ENCODE peak calls at places on chromosomes 7 and 10, in four cellular contexts. One of them, this sample, is unnamed.

GRCh38 chr10:125151824-125152634 is 8.3 kb downstream of the CTBP2 start:
- DNase-seq in tibial nerve: no peak
- DNase-seq in H1: peak
- DNase-seq in upper lobe of left lung: peak
- DNase-seq in this sample: no peak

GRCh38 chr7:118525020-118525419 is 300.5 kb downstream of the ANKRD7 start:
- DNase-seq in tibial nerve: no peak
- DNase-seq in H1: no peak
- DNase-seq in upper lobe of left lung: no peak
- DNase-seq in this sample: no peak

GRCh38 chr10:114246679-114247305 is 7.7 kb downstream of the VWA2 start:
- DNase-seq in tibial nerve: no peak
- DNase-seq in H1: no peak
- DNase-seq in upper lobe of left lung: no peak
- DNase-seq in this sample: peak

GRCh38 chr7:28083159-28083997 is 97.2 kb downstream of the JAZF1 start:
- DNase-seq in tibial nerve: peak
- DNase-seq in H1: no peak
- DNase-seq in upper lobe of left lung: no peak
- DNase-seq in this sample: no peak

GRCh38 chr7:111825046-111825445 is 262.8 kb upstream of the IMMP2L start:
- DNase-seq in tibial nerve: no peak
- DNase-seq in H1: no peak
- DNase-seq in upper lobe of left lung: no peak
- DNase-seq in this sample: no peak

GRCh38 chr7:129401228-129401967 is 32.8 kb upstream of the STRIP2 start:
- DNase-seq in tibial nerve: no peak
- DNase-seq in H1: no peak
- DNase-seq in upper lobe of left lung: no peak
- DNase-seq in this sample: no peak

GRCh38 chr10:72318383-72319262 is 36.1 kb downstream of the DNAJB12 start:
- DNase-seq in tibial nerve: no peak
- DNase-seq in H1: no peak
- DNase-seq in upper lobe of left lung: no peak
- DNase-seq in this sample: no peak

GRCh38 chr7:134276951-134277350 is 39.8 kb downstream of the SLC35B4 start:
- DNase-seq in tibial nerve: no peak
- DNase-seq in H1: no peak
- DNase-seq in upper lobe of left lung: no peak
- DNase-seq in this sample: no peak

GRCh38 chr7:117555260-117555659 is 75.4 kb downstream of the CFTR start:
- DNase-seq in tibial nerve: no peak
- DNase-seq in H1: no peak
- DNase-seq in upper lobe of left lung: no peak
- DNase-seq in this sample: no peak

GRCh38 chr7:100575746-100576383 is 2.2 kb upstream of the SAP25 start:
- DNase-seq in tibial nerve: no peak
- DNase-seq in H1: no peak
- DNase-seq in upper lobe of left lung: no peak
- DNase-seq in this sample: no peak

GRCh38 chr7:20399516-20399915 is 68.8 kb downstream of the ITGB8 start:
- DNase-seq in tibial nerve: no peak
- DNase-seq in H1: no peak
- DNase-seq in upper lobe of left lung: no peak
- DNase-seq in this sample: no peak

GRCh38 chr7:100034871-100035510 is 14.6 kb upstream of the ZSCAN21 start:
- DNase-seq in tibial nerve: no peak
- DNase-seq in H1: no peak
- DNase-seq in upper lobe of left lung: no peak
- DNase-seq in this sample: no peak

GRCh38 chr7:102310414-102310815 is 23.7 kb downstream of the SH2B2 start:
- DNase-seq in tibial nerve: no peak
- DNase-seq in H1: no peak
- DNase-seq in upper lobe of left lung: no peak
- DNase-seq in this sample: no peak

GRCh38 chr7:102303669-102304422 is 17.2 kb downstream of the SH2B2 start:
- DNase-seq in tibial nerve: no peak
- DNase-seq in H1: no peak
- DNase-seq in upper lobe of left lung: no peak
- DNase-seq in this sample: no peak

GRCh38 chr7:102304668-102305067 is 18.0 kb downstream of the SH2B2 start:
- DNase-seq in tibial nerve: no peak
- DNase-seq in H1: no peak
- DNase-seq in upper lobe of left lung: no peak
- DNase-seq in this sample: no peak

GRCh38 chr7:102305414-102306268 is 19.0 kb downstream of the SH2B2 start:
- DNase-seq in tibial nerve: no peak
- DNase-seq in H1: no peak
- DNase-seq in upper lobe of left lung: no peak
- DNase-seq in this sample: no peak

GRCh38 chr7:102306916-102307677 is 20.4 kb downstream of the SH2B2 start:
- DNase-seq in tibial nerve: no peak
- DNase-seq in H1: peak
- DNase-seq in upper lobe of left lung: no peak
- DNase-seq in this sample: no peak
- TF ChIP-seq POLR2A in tibial nerve: no peak
- TF ChIP-seq POLR2A in H1: no peak
- TF ChIP-seq POLR2A in upper lobe of left lung: no peak
- TF ChIP-seq POLR2A in this sample: no peak

GRCh38 chr7:22356855-22357310 is at the start of gene RAPGEF5:
- DNase-seq in tibial nerve: no peak
- DNase-seq in H1: no peak
- DNase-seq in upper lobe of left lung: peak
- DNase-seq in this sample: no peak
- TF ChIP-seq POLR2A in tibial nerve: no peak
- TF ChIP-seq POLR2A in H1: no peak
- TF ChIP-seq POLR2A in upper lobe of left lung: no peak
- TF ChIP-seq POLR2A in this sample: no peak

GRCh38 chr10:66762218-66762729 is 163.6 kb upstream of the LRRTM3 start:
- DNase-seq in tibial nerve: no peak
- DNase-seq in H1: no peak
- DNase-seq in upper lobe of left lung: no peak
- DNase-seq in this sample: no peak
- TF ChIP-seq POLR2A in tibial nerve: no peak
- TF ChIP-seq POLR2A in H1: no peak
- TF ChIP-seq POLR2A in upper lobe of left lung: no peak
- TF ChIP-seq POLR2A in this sample: no peak

GRCh38 chr10:110226555-110226925 is 19.1 kb downstream of the MXI1 start:
- DNase-seq in tibial nerve: peak
- DNase-seq in H1: no peak
- DNase-seq in upper lobe of left lung: peak
- DNase-seq in this sample: peak

GRCh38 chr10:110224992-110225391 is 17.6 kb downstream of the MXI1 start:
- DNase-seq in tibial nerve: no peak
- DNase-seq in H1: no peak
- DNase-seq in upper lobe of left lung: no peak
- DNase-seq in this sample: no peak

GRCh38 chr10:110226926-110227641 is 19.7 kb downstream of the MXI1 start:
- DNase-seq in tibial nerve: peak
- DNase-seq in H1: no peak
- DNase-seq in upper lobe of left lung: peak
- DNase-seq in this sample: peak

GRCh38 chr10:110225756-110226554 is 18.6 kb downstream of the MXI1 start:
- DNase-seq in tibial nerve: peak
- DNase-seq in H1: peak
- DNase-seq in upper lobe of left lung: peak
- DNase-seq in this sample: peak

DNA sequence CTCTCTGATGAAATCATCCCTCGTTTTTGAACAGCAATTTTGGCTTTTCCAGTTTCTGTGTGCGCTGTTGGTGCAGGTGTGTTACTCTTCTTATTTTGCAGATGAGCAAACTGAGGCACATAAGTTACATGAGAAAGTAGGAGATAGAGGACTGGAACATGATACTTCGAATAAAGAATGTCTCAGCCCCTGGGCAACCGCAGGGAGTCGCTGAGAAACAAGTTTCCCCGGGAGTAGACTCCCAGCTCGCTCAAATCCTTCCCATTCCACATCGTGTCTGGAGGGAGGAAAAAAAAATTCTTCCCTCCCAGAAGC is 18.0 kb downstream of the MXI1 start:
- DNase-seq in tibial nerve: no peak
- DNase-seq in H1: no peak
- DNase-seq in upper lobe of left lung: no peak
- DNase-seq in this sample: no peak
- TF ChIP-seq POLR2A in tibial nerve: no peak
- TF ChIP-seq POLR2A in H1: no peak
- TF ChIP-seq POLR2A in upper lobe of left lung: no peak
- TF ChIP-seq POLR2A in this sample: no peak

GRCh38 chr10:104339469-104340098 is 1.3 kb upstream of the ITPRIP start:
- DNase-seq in tibial nerve: no peak
- DNase-seq in H1: no peak
- DNase-seq in upper lobe of left lung: no peak
- DNase-seq in this sample: peak

GRCh38 chr10:104340099-104340594 is 1.9 kb upstream of the ITPRIP start:
- DNase-seq in tibial nerve: no peak
- DNase-seq in H1: no peak
- DNase-seq in upper lobe of left lung: no peak
- DNase-seq in this sample: no peak

GRCh38 chr10:104337527-104337984 is 709 bp downstream of the ITPRIP start:
- DNase-seq in tibial nerve: no peak
- DNase-seq in H1: no peak
- DNase-seq in upper lobe of left lung: no peak
- DNase-seq in this sample: peak

GRCh38 chr10:104336829-104337526 is 1.3 kb downstream of the ITPRIP start:
- DNase-seq in tibial nerve: no peak
- DNase-seq in H1: no peak
- DNase-seq in upper lobe of left lung: no peak
- DNase-seq in this sample: peak

DNA sequence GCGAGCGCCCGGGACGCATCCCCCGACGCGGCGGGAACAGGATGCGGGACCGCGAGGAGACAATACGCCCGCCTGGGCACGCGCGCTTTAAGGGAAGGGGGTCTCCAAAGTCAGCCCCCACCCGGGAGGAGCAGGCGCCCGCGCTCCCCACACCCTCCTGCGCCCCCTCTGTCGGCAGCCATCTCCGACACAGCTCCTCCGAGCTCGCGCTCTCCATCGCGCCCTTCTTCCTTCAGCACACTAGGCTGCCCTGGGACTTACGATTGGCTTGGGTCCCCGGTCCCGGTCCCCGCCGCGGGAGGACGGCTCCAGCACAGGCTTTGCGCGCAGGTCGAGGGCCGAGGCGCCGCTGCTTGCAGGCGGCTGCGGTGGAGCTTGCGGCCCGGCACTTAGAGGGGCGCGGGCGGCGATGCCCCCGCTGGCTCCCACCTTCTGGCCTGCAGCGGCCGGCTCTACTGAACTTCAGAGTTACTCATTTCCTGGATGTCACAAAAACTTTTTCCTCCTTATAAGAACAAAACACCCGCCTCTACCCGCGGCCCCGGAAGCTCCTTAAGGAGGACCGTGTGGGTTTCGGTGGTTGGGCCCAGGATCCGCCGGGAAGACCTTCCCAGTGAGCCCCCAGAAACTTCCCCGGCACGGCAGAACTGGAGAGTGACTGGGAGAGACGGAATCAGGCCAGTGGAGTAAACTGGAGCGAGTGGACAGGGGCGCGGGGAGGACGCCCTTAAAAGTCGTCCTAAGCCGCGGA is at the start of gene ITPRIP:
- DNase-seq in tibial nerve: peak
- DNase-seq in H1: no peak
- DNase-seq in upper lobe of left lung: peak
- DNase-seq in this sample: no peak
- TF ChIP-seq POLR2A in tibial nerve: peak
- TF ChIP-seq POLR2A in H1: peak
- TF ChIP-seq POLR2A in upper lobe of left lung: peak
- TF ChIP-seq POLR2A in this sample: peak

This sample was measured in breast epithelium.